ENCODE peak calls at places on chromosomes 3 and 15, in eight cellular contexts. One of them, this sample, is unnamed.

GRCh38 chr15:53811530-53811929 is 52.1 kb upstream of the WDR72 start:
- DNase-seq in AG04450: no peak
- DNase-seq in sigmoid colon: no peak
- DNase-seq in lower leg skin: no peak
- DNase-seq in AG10803: peak; percentile 0
- DNase-seq in adrenal gland: no peak
- DNase-seq in mucosa of descending colon: peak; percentile 54
- DNase-seq in spleen: no peak
- DNase-seq in this sample: peak; percentile 10

GRCh38 chr15:56693761-56694160 is 39.5 kb downstream of the ZNF280D start:
- DNase-seq in AG04450: peak; percentile 3
- DNase-seq in sigmoid colon: no peak
- DNase-seq in lower leg skin: no peak
- DNase-seq in AG10803: peak; percentile 55
- DNase-seq in adrenal gland: no peak
- DNase-seq in mucosa of descending colon: no peak
- DNase-seq in spleen: no peak
- DNase-seq in this sample: no peak

GRCh38 chr3:62676686-62677271 is 198.4 kb downstream of the CADPS start:
- DNase-seq in AG04450: no peak
- DNase-seq in sigmoid colon: no peak
- DNase-seq in lower leg skin: no peak
- DNase-seq in AG10803: no peak
- DNase-seq in adrenal gland: no peak
- DNase-seq in mucosa of descending colon: no peak
- DNase-seq in spleen: no peak
- DNase-seq in this sample: no peak

GRCh38 chr3:52108302-52109232 is 45.7 kb downstream of the POC1A start:
- DNase-seq in AG04450: no peak
- DNase-seq in sigmoid colon: peak; percentile 64
- DNase-seq in lower leg skin: no peak
- DNase-seq in AG10803: peak; percentile 63
- DNase-seq in adrenal gland: no peak
- DNase-seq in mucosa of descending colon: no peak
- DNase-seq in spleen: peak; percentile 63
- DNase-seq in this sample: peak; percentile 49

GRCh38 chr3:197949767-197950660 is at the start of gene RPL35A:
- DNase-seq in AG04450: peak; percentile 84
- DNase-seq in sigmoid colon: peak; percentile 92
- DNase-seq in lower leg skin: peak; percentile 82
- DNase-seq in AG10803: peak; percentile 93
- DNase-seq in adrenal gland: peak; percentile 86
- DNase-seq in mucosa of descending colon: peak; percentile 92
- DNase-seq in spleen: peak; percentile 94
- DNase-seq in this sample: peak; percentile 97

GRCh38 chr15:40871749-40872617 is 2.1 kb downstream of the RHOV start:
- DNase-seq in AG04450: no peak
- DNase-seq in sigmoid colon: no peak
- DNase-seq in lower leg skin: no peak
- DNase-seq in AG10803: no peak
- DNase-seq in adrenal gland: no peak
- DNase-seq in mucosa of descending colon: peak; percentile 82
- DNase-seq in spleen: no peak
- DNase-seq in this sample: no peak

GRCh38 chr3:149020839-149021252 is 29.5 kb downstream of the GYG1 start:
- DNase-seq in AG04450: no peak
- DNase-seq in sigmoid colon: no peak
- DNase-seq in lower leg skin: no peak
- DNase-seq in AG10803: no peak
- DNase-seq in adrenal gland: no peak
- DNase-seq in mucosa of descending colon: no peak
- DNase-seq in spleen: no peak
- DNase-seq in this sample: no peak

GRCh38 chr15:77867266-77868047 is 210.1 kb downstream of the TBC1D2B start:
- DNase-seq in AG04450: no peak
- DNase-seq in sigmoid colon: peak; percentile 32
- DNase-seq in lower leg skin: no peak
- DNase-seq in AG10803: no peak
- DNase-seq in adrenal gland: no peak
- DNase-seq in mucosa of descending colon: no peak
- DNase-seq in spleen: peak; percentile 44
- DNase-seq in this sample: no peak

GRCh38 chr15:91478717-91479191 is 374.8 kb upstream of the SLCO3A1 start:
- DNase-seq in AG04450: no peak
- DNase-seq in sigmoid colon: no peak
- DNase-seq in lower leg skin: no peak
- DNase-seq in AG10803: no peak
- DNase-seq in adrenal gland: no peak
- DNase-seq in mucosa of descending colon: no peak
- DNase-seq in spleen: no peak
- DNase-seq in this sample: no peak

GRCh38 chr3:14633417-14633816 is 18.1 kb upstream of the CCDC174 start:
- DNase-seq in AG04450: no peak
- DNase-seq in sigmoid colon: no peak
- DNase-seq in lower leg skin: no peak
- DNase-seq in AG10803: no peak
- DNase-seq in adrenal gland: no peak
- DNase-seq in mucosa of descending colon: no peak
- DNase-seq in spleen: no peak
- DNase-seq in this sample: no peak

GRCh38 chr3:14632445-14632930 is 19.1 kb upstream of the CCDC174 start:
- DNase-seq in AG04450: no peak
- DNase-seq in sigmoid colon: no peak
- DNase-seq in lower leg skin: no peak
- DNase-seq in AG10803: no peak
- DNase-seq in adrenal gland: no peak
- DNase-seq in mucosa of descending colon: no peak
- DNase-seq in spleen: no peak
- DNase-seq in this sample: no peak

GRCh38 chr3:14633819-14634424 is 17.6 kb upstream of the CCDC174 start:
- DNase-seq in AG04450: peak; percentile 7
- DNase-seq in sigmoid colon: no peak
- DNase-seq in lower leg skin: no peak
- DNase-seq in AG10803: peak; percentile 49
- DNase-seq in adrenal gland: peak; percentile 51
- DNase-seq in mucosa of descending colon: peak; percentile 66
- DNase-seq in spleen: peak; percentile 89
- DNase-seq in this sample: peak; percentile 80

GRCh38 chr3:14636496-14637087 is 15.0 kb upstream of the CCDC174 start:
- DNase-seq in AG04450: no peak
- DNase-seq in sigmoid colon: no peak
- DNase-seq in lower leg skin: no peak
- DNase-seq in AG10803: no peak
- DNase-seq in adrenal gland: no peak
- DNase-seq in mucosa of descending colon: no peak
- DNase-seq in spleen: no peak
- DNase-seq in this sample: no peak

DNA sequence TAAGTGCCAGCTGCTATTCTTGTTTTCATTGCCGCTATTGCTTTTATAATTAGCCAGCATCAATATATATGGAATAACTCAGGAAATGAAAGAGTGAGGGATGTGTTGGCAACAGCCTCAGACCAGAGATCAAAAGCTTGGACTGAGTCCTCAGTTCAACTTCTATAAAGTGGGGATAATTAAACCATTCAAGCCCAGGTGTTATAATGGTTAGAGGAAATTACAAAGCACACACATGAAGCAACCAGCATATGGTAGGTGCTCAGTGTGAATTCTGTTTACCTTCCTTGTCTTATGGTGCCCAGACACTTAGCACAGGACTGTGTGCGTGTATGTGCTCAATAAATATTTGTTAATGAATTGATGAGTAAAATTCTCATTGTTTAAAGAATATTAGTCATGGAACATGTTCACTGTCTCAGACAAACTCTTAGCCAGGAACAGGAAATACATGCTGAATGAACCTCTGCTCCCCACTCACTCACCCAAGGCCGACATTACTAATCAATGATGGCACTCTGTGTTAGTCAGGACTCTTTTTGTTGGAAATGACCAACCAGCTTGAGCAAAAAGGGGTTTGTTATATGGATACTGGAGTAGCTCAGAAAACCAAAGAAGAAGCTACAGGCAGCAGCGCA is 16.7 kb upstream of the CCDC174 start:
- DNase-seq in AG04450: no peak
- DNase-seq in sigmoid colon: no peak
- DNase-seq in lower leg skin: no peak
- DNase-seq in AG10803: no peak
- DNase-seq in adrenal gland: no peak
- DNase-seq in mucosa of descending colon: peak; percentile 35
- DNase-seq in spleen: no peak
- DNase-seq in this sample: peak; percentile 16
- TF ChIP-seq CTCF in AG04450: no peak
- TF ChIP-seq CTCF in sigmoid colon: no peak
- TF ChIP-seq CTCF in lower leg skin: no peak
- TF ChIP-seq CTCF in AG10803: no peak
- TF ChIP-seq CTCF in adrenal gland: no peak
- TF ChIP-seq CTCF in mucosa of descending colon: no peak
- TF ChIP-seq CTCF in spleen: no peak
- TF ChIP-seq CTCF in this sample: no peak

DNA sequence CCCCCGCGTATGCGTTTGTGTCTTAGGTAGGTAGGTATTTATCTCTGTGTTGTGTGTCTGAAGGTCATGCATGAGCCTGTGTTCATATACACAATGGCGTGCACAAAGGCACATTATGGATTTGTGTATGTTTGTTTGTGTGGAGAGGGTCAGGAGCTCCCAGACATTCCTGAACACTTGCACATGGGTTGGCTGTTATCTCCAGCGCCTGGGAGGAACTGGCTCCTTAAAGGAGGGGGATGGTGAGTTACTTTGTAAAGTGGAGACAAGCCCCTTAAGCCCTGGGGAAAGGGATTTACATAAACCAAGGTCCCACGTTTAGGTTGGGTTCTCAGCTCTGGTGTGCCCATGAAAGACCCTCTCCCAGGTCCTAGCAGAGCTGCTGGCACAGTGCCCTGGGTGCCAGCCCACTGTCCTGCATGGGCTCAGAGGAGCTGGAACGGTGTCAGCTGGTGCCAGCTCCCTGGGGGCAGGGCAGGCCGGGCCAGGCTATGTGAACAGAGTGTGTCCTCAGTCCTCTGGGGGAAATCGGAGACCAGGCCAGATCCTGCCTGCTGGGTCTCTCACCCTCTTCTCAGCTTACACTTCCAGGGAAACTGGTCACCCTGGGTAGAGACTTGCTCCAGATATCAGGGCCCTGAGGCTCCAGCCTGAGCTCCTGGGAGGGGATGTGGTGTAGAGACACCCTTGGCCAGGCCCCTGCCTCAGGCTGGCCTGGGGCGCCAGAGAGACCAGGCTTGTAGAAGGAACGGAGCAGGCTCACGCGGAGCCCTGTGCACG is 25.1 kb downstream of the SNX33 start:
- DNase-seq in AG04450: peak; percentile 56
- DNase-seq in sigmoid colon: peak; percentile 87
- DNase-seq in lower leg skin: no peak
- DNase-seq in AG10803: peak; percentile 72
- DNase-seq in adrenal gland: no peak
- DNase-seq in mucosa of descending colon: no peak
- DNase-seq in spleen: no peak
- DNase-seq in this sample: peak; percentile 87
- H3K4me3 ChIP-seq in AG04450: no peak overlapping the region
- H3K4me3 ChIP-seq in sigmoid colon: no peak overlapping the region
- H3K4me3 ChIP-seq in lower leg skin: no peak overlapping the region
- H3K4me3 ChIP-seq in AG10803: peak overlapping the region; percentile 12
- H3K4me3 ChIP-seq in adrenal gland: no peak overlapping the region
- H3K4me3 ChIP-seq in mucosa of descending colon: no peak overlapping the region
- H3K4me3 ChIP-seq in spleen: no peak overlapping the region
- H3K4me3 ChIP-seq in this sample: peak overlapping the region; percentile 1

GRCh38 chr3:11435420-11435819 is 163.2 kb downstream of the ATG7 start:
- DNase-seq in AG04450: no peak
- DNase-seq in sigmoid colon: no peak
- DNase-seq in lower leg skin: no peak
- DNase-seq in AG10803: no peak
- DNase-seq in adrenal gland: no peak
- DNase-seq in mucosa of descending colon: no peak
- DNase-seq in spleen: no peak
- DNase-seq in this sample: no peak

GRCh38 chr3:11437506-11437905 is 165.3 kb downstream of the ATG7 start:
- DNase-seq in AG04450: no peak
- DNase-seq in sigmoid colon: no peak
- DNase-seq in lower leg skin: no peak
- DNase-seq in AG10803: no peak
- DNase-seq in adrenal gland: no peak
- DNase-seq in mucosa of descending colon: no peak
- DNase-seq in spleen: no peak
- DNase-seq in this sample: no peak

GRCh38 chr3:11436775-11437174 is 164.6 kb downstream of the ATG7 start:
- DNase-seq in AG04450: no peak
- DNase-seq in sigmoid colon: no peak
- DNase-seq in lower leg skin: no peak
- DNase-seq in AG10803: no peak
- DNase-seq in adrenal gland: no peak
- DNase-seq in mucosa of descending colon: no peak
- DNase-seq in spleen: no peak
- DNase-seq in this sample: peak; percentile 6

GRCh38 chr3:11434697-11435096 is 162.5 kb downstream of the ATG7 start:
- DNase-seq in AG04450: no peak
- DNase-seq in sigmoid colon: no peak
- DNase-seq in lower leg skin: no peak
- DNase-seq in AG10803: no peak
- DNase-seq in adrenal gland: peak; percentile 31
- DNase-seq in mucosa of descending colon: no peak
- DNase-seq in spleen: no peak
- DNase-seq in this sample: peak; percentile 6

DNA sequence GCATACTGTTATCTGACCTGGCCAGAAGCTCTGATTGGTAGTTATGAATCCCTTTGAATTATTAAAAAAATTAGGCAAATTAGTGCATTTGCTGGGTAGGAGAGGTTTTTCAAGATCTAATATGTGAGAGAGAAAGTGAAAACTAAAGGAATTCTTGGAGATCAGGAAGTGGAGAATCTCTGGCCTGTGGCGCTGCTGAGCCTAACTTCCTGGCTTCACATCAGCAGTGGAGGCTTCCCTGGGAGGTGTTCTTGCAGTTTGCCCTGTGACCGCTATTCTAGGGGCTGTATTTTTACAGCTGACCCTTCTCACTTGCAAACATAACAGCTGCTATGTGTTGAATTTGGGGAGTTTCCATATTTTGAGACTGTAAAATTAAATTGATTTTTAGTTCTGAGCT is 166.4 kb downstream of the ATG7 start:
- DNase-seq in AG04450: no peak
- DNase-seq in sigmoid colon: peak; percentile 83
- DNase-seq in lower leg skin: no peak
- DNase-seq in AG10803: no peak
- DNase-seq in adrenal gland: no peak
- DNase-seq in mucosa of descending colon: no peak
- DNase-seq in spleen: no peak
- DNase-seq in this sample: peak; percentile 59
- TF ChIP-seq CTCF in AG04450: peak; percentile 24
- TF ChIP-seq CTCF in sigmoid colon: no peak
- TF ChIP-seq CTCF in lower leg skin: no peak
- TF ChIP-seq CTCF in AG10803: no peak
- TF ChIP-seq CTCF in adrenal gland: no peak
- TF ChIP-seq CTCF in mucosa of descending colon: no peak
- TF ChIP-seq CTCF in spleen: no peak
- TF ChIP-seq CTCF in this sample: peak; percentile 32

DNA sequence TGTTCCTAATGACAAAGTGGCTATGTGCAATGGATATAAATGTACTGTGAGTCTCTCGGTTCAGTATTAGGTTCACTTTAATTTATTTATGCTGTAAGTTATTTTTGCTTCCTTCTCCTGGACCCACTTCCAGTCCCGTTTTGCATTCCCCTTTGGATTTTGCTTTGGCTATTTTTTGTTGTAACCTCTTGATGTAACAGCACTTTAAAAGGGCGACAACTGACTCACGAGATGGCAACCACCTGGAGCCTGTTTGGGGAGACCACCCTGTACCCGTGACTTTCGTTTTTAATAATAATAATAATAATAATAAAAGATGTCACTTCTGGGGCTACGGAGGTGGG is 5.6 kb downstream of the RNU6-1 start:
- DNase-seq in AG04450: no peak
- DNase-seq in sigmoid colon: peak; percentile 40
- DNase-seq in lower leg skin: no peak
- DNase-seq in AG10803: no peak
- DNase-seq in adrenal gland: no peak
- DNase-seq in mucosa of descending colon: no peak
- DNase-seq in spleen: no peak
- DNase-seq in this sample: no peak
- H3K4me3 ChIP-seq in AG04450: peak overlapping the region; percentile 13
- H3K4me3 ChIP-seq in sigmoid colon: no peak overlapping the region
- H3K4me3 ChIP-seq in lower leg skin: no peak overlapping the region
- H3K4me3 ChIP-seq in AG10803: no peak overlapping the region
- H3K4me3 ChIP-seq in adrenal gland: peak overlapping the region; percentile 22
- H3K4me3 ChIP-seq in mucosa of descending colon: no peak overlapping the region
- H3K4me3 ChIP-seq in spleen: peak overlapping the region; percentile 24
- H3K4me3 ChIP-seq in this sample: peak overlapping the region; percentile 12

This sample was measured in fibroblast of pulmonary artery.